ENCODE peak calls at places on chromosomes 12 and 14, in four cellular contexts. V is IMR-90, U is endothelial cell of umbilical vein, Z is GM12878. J is an unnamed sample.

GRCh38 chr12:93358821-93359220 is 18.9 kb upstream of the NUDT4 start:
- DNase-seq in Z (no peak), V (peak), U (no peak), J (no peak)

GRCh38 chr14:105312973-105313372 is 1.6 kb upstream of the PACS2 start:
- DNase-seq in U (no peak), V (no peak), Z (no peak), J (no peak)

GRCh38 chr12:39587247-39587646 is 32.4 kb downstream of the ABCD2 start:
- DNase-seq in V (no peak), Z (no peak), U (no peak), J (no peak)

GRCh38 chr12:67650127-67650495 is 1.6 kb downstream of the DYRK2 start:
- DNase-seq in U (peak), Z (no peak), V (no peak), J (peak)

GRCh38 chr12:110270125-110270962 is 10.7 kb upstream of the ATP2A2 start:
- DNase-seq in V (peak), Z (no peak), U (no peak), J (peak)

GRCh38 chr14:23557946-23558345 is 1.9 kb downstream of the THTPA start:
- DNase-seq in U (no peak), Z (no peak), V (no peak), J (no peak)

GRCh38 chr12:24596768-24597388 is 352.0 kb downstream of the BCAT1 start:
- DNase-seq in Z (no peak), U (peak), V (peak), J (peak)

GRCh38 chr12:115661103-115661502 is 616.4 kb downstream of the MED13L start:
- DNase-seq in V (no peak), Z (no peak), U (no peak), J (no peak)

GRCh38 chr12:59657266-59657665 is 61.4 kb downstream of the SLC16A7 start:
- DNase-seq in U (no peak), Z (no peak), V (peak), J (no peak)
- TF ChIP-seq FOS in U (no peak), Z (no peak), V (no peak), J (no peak)

GRCh38 chr12:106074706-106075392 is 63.9 kb downstream of the NUAK1 start:
- DNase-seq in V (peak), U (peak), Z (no peak), J (no peak)
- TF ChIP-seq FOS in V (no peak), U (no peak), Z (no peak), J (no peak)

GRCh38 chr14:36553650-36554260 is 28.7 kb downstream of the NKX2-8 start:
- DNase-seq in Z (no peak), U (peak), V (peak), J (peak)
- TF ChIP-seq FOS in Z (no peak), U (no peak), V (no peak), J (no peak)

DNA sequence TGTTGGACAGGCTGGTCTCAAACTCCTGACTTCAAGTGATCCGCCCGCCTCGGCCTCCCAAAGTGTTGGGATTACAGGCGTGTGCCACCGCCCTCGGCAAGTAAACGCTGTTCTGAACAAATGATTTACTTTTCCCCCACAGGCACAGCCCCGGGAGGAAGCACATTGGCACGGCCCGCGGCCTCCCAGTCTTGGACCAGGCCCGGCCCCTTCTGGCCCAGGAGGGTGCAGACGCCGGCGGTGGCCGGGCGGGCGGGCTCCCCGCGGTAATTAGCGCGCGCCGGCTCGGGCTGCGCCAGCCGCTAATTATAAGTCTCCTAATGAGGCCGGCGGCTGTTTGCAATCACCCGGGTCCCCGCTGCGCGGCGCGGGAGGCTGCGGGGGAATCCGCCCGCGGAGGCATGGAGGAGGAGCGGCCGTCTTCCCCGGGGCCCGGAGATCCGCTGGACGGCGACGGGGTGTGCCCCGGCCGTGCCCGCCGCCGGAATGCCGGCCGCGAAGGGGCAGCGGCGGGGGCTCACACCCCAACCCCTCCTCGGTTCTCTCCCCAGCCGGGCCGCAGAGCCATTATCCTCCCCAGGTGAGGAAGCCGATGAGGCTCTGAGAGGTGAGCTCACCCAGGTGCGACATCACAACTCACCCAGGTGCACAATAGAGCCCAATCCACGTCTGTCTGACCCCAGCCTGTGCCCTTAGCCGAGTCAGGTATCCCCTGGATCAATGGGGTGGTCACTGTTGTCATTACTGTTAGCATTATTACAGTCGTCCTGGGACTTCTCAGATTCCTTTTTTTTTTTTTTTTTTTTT is 3.3 kb upstream of the POP5 start:
- DNase-seq in U (peak), Z (no peak), V (no peak), J (peak)
- TF ChIP-seq FOS in U (no peak), Z (no peak), V (no peak), J (no peak)

GRCh38 chr14:96098309-96098998 is 59.3 kb downstream of the C14orf132 start:
- DNase-seq in U (peak), V (peak), Z (peak), J (peak)
- TF ChIP-seq FOS in U (no peak), V (no peak), Z (no peak), J (no peak)

GRCh38 chr14:52031781-52032180 is 37.1 kb downstream of the NID2 start:
- DNase-seq in U (no peak), Z (no peak), V (peak), J (no peak)
- TF ChIP-seq FOS in U (no peak), Z (no peak), V (no peak), J (no peak)

J was measured in K562.